ENCODE peak calls at places on chromosomes 6 and 20, in nine cellular contexts. One of them, this sample, is unnamed.
A peak's percentile ranks its signal among the peaks of the same experiment; 100 is the strongest.

GRCh38 chr20:46317685-46318177 is 9.4 kb upstream of the CDH22 start:
- DNase-seq in transverse colon: no peak
- DNase-seq in HepG2: no peak
- DNase-seq in sigmoid colon: no peak
- DNase-seq in ovary: no peak
- DNase-seq in H54: no peak
- DNase-seq in vagina: no peak
- DNase-seq in A549: no peak
- DNase-seq in adrenal gland: no peak
- DNase-seq in this sample: no peak

GRCh38 chr6:41558033-41558807 is 12.0 kb downstream of the FOXP4 start:
- DNase-seq in transverse colon: no peak
- DNase-seq in HepG2: no peak
- DNase-seq in sigmoid colon: no peak
- DNase-seq in ovary: no peak
- DNase-seq in H54: no peak
- DNase-seq in vagina: no peak
- DNase-seq in A549: no peak
- DNase-seq in adrenal gland: no peak
- DNase-seq in this sample: no peak

GRCh38 chr20:3038454-3038853 is 5.0 kb upstream of the GNRH2 start:
- DNase-seq in transverse colon: no peak
- DNase-seq in HepG2: no peak
- DNase-seq in sigmoid colon: peak; percentile 22
- DNase-seq in ovary: no peak
- DNase-seq in H54: no peak
- DNase-seq in vagina: no peak
- DNase-seq in A549: no peak
- DNase-seq in adrenal gland: no peak
- DNase-seq in this sample: no peak

GRCh38 chr6:113930183-113930582 is 40.8 kb downstream of the HDAC2 start:
- DNase-seq in transverse colon: no peak
- DNase-seq in HepG2: no peak
- DNase-seq in sigmoid colon: no peak
- DNase-seq in ovary: no peak
- DNase-seq in H54: no peak
- DNase-seq in vagina: no peak
- DNase-seq in A549: no peak
- DNase-seq in adrenal gland: no peak
- DNase-seq in this sample: no peak

GRCh38 chr20:25273541-25274358 is 25.9 kb downstream of the PYGB start:
- DNase-seq in transverse colon: peak; percentile 14
- DNase-seq in HepG2: no peak
- DNase-seq in sigmoid colon: peak; percentile 86
- DNase-seq in ovary: no peak
- DNase-seq in H54: no peak
- DNase-seq in vagina: no peak
- DNase-seq in A549: no peak
- DNase-seq in adrenal gland: peak; percentile 61
- DNase-seq in this sample: no peak

GRCh38 chr6:5132741-5133140 is 47.6 kb downstream of the PPP1R3G start:
- DNase-seq in transverse colon: peak; percentile 44
- DNase-seq in HepG2: no peak
- DNase-seq in sigmoid colon: peak; percentile 89
- DNase-seq in ovary: peak; percentile 70
- DNase-seq in H54: no peak
- DNase-seq in vagina: peak; percentile 72
- DNase-seq in A549: no peak
- DNase-seq in adrenal gland: peak; percentile 80
- DNase-seq in this sample: peak; percentile 90

GRCh38 chr20:48926267-48926666 is 4.8 kb downstream of the ARFGEF2 start:
- DNase-seq in transverse colon: no peak
- DNase-seq in HepG2: no peak
- DNase-seq in sigmoid colon: no peak
- DNase-seq in ovary: no peak
- DNase-seq in H54: no peak
- DNase-seq in vagina: no peak
- DNase-seq in A549: no peak
- DNase-seq in adrenal gland: no peak
- DNase-seq in this sample: no peak

GRCh38 chr6:40194771-40195170 is 260.5 kb upstream of the MOCS1 start:
- DNase-seq in transverse colon: no peak
- DNase-seq in HepG2: no peak
- DNase-seq in sigmoid colon: no peak
- DNase-seq in ovary: no peak
- DNase-seq in H54: no peak
- DNase-seq in vagina: no peak
- DNase-seq in A549: no peak
- DNase-seq in adrenal gland: no peak
- DNase-seq in this sample: no peak

GRCh38 chr6:72551470-72551869 is 70.4 kb upstream of the KCNQ5 start:
- DNase-seq in transverse colon: no peak
- DNase-seq in HepG2: no peak
- DNase-seq in sigmoid colon: no peak
- DNase-seq in ovary: no peak
- DNase-seq in H54: no peak
- DNase-seq in vagina: no peak
- DNase-seq in A549: no peak
- DNase-seq in adrenal gland: no peak
- DNase-seq in this sample: no peak

GRCh38 chr6:15585936-15586335 is 76.9 kb downstream of the DTNBP1 start:
- DNase-seq in transverse colon: no peak
- DNase-seq in HepG2: no peak
- DNase-seq in sigmoid colon: no peak
- DNase-seq in ovary: no peak
- DNase-seq in H54: no peak
- DNase-seq in vagina: no peak
- DNase-seq in A549: no peak
- DNase-seq in adrenal gland: no peak
- DNase-seq in this sample: no peak

GRCh38 chr6:169863149-169863525 is 111.7 kb downstream of the ERMARD start:
- DNase-seq in transverse colon: no peak
- DNase-seq in HepG2: no peak
- DNase-seq in sigmoid colon: no peak
- DNase-seq in ovary: no peak
- DNase-seq in H54: no peak
- DNase-seq in vagina: peak; percentile 77
- DNase-seq in A549: no peak
- DNase-seq in adrenal gland: no peak
- DNase-seq in this sample: no peak

GRCh38 chr6:7784706-7785105 is 58.8 kb downstream of the BMP6 start:
- DNase-seq in transverse colon: peak; percentile 11
- DNase-seq in HepG2: no peak
- DNase-seq in sigmoid colon: no peak
- DNase-seq in ovary: no peak
- DNase-seq in H54: no peak
- DNase-seq in vagina: no peak
- DNase-seq in A549: no peak
- DNase-seq in adrenal gland: no peak
- DNase-seq in this sample: peak; percentile 34

GRCh38 chr6:151044465-151045441 is 179.3 kb downstream of the MTHFD1L start:
- DNase-seq in transverse colon: peak; percentile 87
- DNase-seq in HepG2: peak; percentile 93
- DNase-seq in sigmoid colon: peak; percentile 91
- DNase-seq in ovary: peak; percentile 80
- DNase-seq in H54: peak; percentile 23
- DNase-seq in vagina: no peak
- DNase-seq in A549: peak; percentile 49
- DNase-seq in adrenal gland: peak; percentile 53
- DNase-seq in this sample: peak; percentile 97

GRCh38 chr20:62475819-62476073 is at the start of gene GATA5:
- DNase-seq in transverse colon: no peak
- DNase-seq in HepG2: no peak
- DNase-seq in sigmoid colon: no peak
- DNase-seq in ovary: no peak
- DNase-seq in H54: no peak
- DNase-seq in vagina: no peak
- DNase-seq in A549: no peak
- DNase-seq in adrenal gland: no peak
- DNase-seq in this sample: no peak

GRCh38 chr6:90409700-90410099 is 113.1 kb upstream of the BACH2 start:
- DNase-seq in transverse colon: no peak
- DNase-seq in HepG2: no peak
- DNase-seq in sigmoid colon: no peak
- DNase-seq in ovary: no peak
- DNase-seq in H54: no peak
- DNase-seq in vagina: no peak
- DNase-seq in A549: no peak
- DNase-seq in adrenal gland: no peak
- DNase-seq in this sample: no peak

GRCh38 chr6:29589423-29590048 is 4.6 kb downstream of the OR2H2 start:
- DNase-seq in transverse colon: peak; percentile 33
- DNase-seq in HepG2: peak; percentile 40
- DNase-seq in sigmoid colon: no peak
- DNase-seq in ovary: no peak
- DNase-seq in H54: peak; percentile 19
- DNase-seq in vagina: no peak
- DNase-seq in A549: peak; percentile 19
- DNase-seq in adrenal gland: peak; percentile 40
- DNase-seq in this sample: peak; percentile 57

GRCh38 chr6:147204060-147204785 is at the start of gene STXBP5:
- DNase-seq in transverse colon: peak; percentile 63
- DNase-seq in HepG2: peak; percentile 22
- DNase-seq in sigmoid colon: peak; percentile 81
- DNase-seq in ovary: peak; percentile 58
- DNase-seq in H54: no peak
- DNase-seq in vagina: no peak
- DNase-seq in A549: no peak
- DNase-seq in adrenal gland: peak; percentile 73
- DNase-seq in this sample: peak; percentile 64
- TF ChIP-seq POLR2A in transverse colon: peak; percentile 60
- TF ChIP-seq POLR2A in HepG2: no peak
- TF ChIP-seq POLR2A in sigmoid colon: no peak
- TF ChIP-seq POLR2A in ovary: no peak
- TF ChIP-seq POLR2A in H54: no peak
- TF ChIP-seq POLR2A in vagina: no peak
- TF ChIP-seq POLR2A in A549: no peak
- TF ChIP-seq POLR2A in adrenal gland: no peak
- TF ChIP-seq POLR2A in this sample: no peak

GRCh38 chr6:32950010-32950409 is 2.9 kb downstream of the HLA-DMA start:
- DNase-seq in transverse colon: no peak
- DNase-seq in HepG2: no peak
- DNase-seq in sigmoid colon: no peak
- DNase-seq in ovary: no peak
- DNase-seq in H54: no peak
- DNase-seq in vagina: no peak
- DNase-seq in A549: no peak
- DNase-seq in adrenal gland: no peak
- DNase-seq in this sample: no peak

GRCh38 chr6:32946893-32947292 is 6.0 kb downstream of the HLA-DMA start:
- DNase-seq in transverse colon: no peak
- DNase-seq in HepG2: no peak
- DNase-seq in sigmoid colon: no peak
- DNase-seq in ovary: no peak
- DNase-seq in H54: no peak
- DNase-seq in vagina: no peak
- DNase-seq in A549: no peak
- DNase-seq in adrenal gland: no peak
- DNase-seq in this sample: no peak

GRCh38 chr6:32945953-32946352 is 5.1 kb upstream of the HLA-DMB start:
- DNase-seq in transverse colon: no peak
- DNase-seq in HepG2: no peak
- DNase-seq in sigmoid colon: no peak
- DNase-seq in ovary: no peak
- DNase-seq in H54: no peak
- DNase-seq in vagina: no peak
- DNase-seq in A549: no peak
- DNase-seq in adrenal gland: no peak
- DNase-seq in this sample: no peak

GRCh38 chr6:32949113-32949512 is 3.8 kb downstream of the HLA-DMA start:
- DNase-seq in transverse colon: no peak
- DNase-seq in HepG2: no peak
- DNase-seq in sigmoid colon: no peak
- DNase-seq in ovary: no peak
- DNase-seq in H54: no peak
- DNase-seq in vagina: no peak
- DNase-seq in A549: no peak
- DNase-seq in adrenal gland: no peak
- DNase-seq in this sample: no peak

GRCh38 chr6:32947552-32948465 is 5.1 kb downstream of the HLA-DMA start:
- DNase-seq in transverse colon: peak; percentile 69
- DNase-seq in HepG2: peak; percentile 58
- DNase-seq in sigmoid colon: no peak
- DNase-seq in ovary: no peak
- DNase-seq in H54: no peak
- DNase-seq in vagina: no peak
- DNase-seq in A549: no peak
- DNase-seq in adrenal gland: no peak
- DNase-seq in this sample: peak; percentile 58
- TF ChIP-seq POLR2A in transverse colon: no peak
- TF ChIP-seq POLR2A in HepG2: no peak
- TF ChIP-seq POLR2A in sigmoid colon: no peak
- TF ChIP-seq POLR2A in ovary: no peak
- TF ChIP-seq POLR2A in H54: no peak
- TF ChIP-seq POLR2A in vagina: no peak
- TF ChIP-seq POLR2A in A549: no peak
- TF ChIP-seq POLR2A in adrenal gland: no peak
- TF ChIP-seq POLR2A in this sample: no peak

DNA sequence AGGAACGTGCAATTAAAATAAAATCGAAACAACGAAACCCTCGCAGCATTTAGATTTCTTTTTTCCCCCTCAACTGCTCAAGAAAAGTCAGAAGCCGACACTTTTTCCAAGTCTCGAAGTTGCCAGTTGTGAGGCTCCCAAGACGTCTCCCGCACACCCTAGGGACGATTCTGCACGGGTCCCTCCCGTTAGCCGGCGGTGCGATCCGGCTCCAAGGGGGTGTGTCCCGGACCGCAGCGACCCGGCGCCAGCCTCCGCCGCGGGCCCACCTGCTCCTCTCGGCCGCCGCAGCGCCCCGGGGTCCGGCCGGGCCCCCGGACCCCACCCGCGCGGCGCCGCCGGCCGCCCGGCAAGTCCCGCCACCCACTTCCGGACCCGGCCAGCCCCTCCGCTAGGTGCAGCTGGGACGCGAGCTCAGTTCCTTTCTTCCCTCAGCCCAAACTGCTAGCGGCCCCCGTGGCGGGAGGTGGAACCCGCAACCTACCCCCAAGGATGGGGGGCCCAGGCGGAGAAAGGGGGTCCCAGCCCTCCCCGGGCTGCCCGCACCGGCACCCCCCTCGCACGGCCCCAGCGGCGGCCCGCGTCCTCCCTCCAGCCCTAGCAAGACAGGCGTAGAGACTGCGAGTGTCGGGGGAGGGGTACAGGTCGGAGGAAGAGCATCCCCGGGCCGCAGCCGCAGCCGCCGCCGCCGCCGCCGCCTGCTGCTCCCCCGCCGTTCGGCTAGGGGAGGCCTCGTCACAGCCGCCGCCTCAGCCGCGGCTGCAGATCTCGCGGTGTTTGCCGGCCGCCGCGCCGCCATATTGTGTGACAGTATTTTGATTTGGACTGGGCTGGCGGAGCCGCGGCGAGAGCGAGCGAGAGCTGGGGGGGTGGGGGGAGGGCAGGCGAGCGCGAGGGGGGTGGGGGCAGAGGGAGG is 514 bp upstream of the TAB2 start:
- DNase-seq in transverse colon: peak; percentile 90
- DNase-seq in HepG2: peak; percentile 89
- DNase-seq in sigmoid colon: peak; percentile 95
- DNase-seq in ovary: peak; percentile 92
- DNase-seq in H54: peak; percentile 59
- DNase-seq in vagina: no peak
- DNase-seq in A549: peak; percentile 36
- DNase-seq in adrenal gland: peak; percentile 92
- DNase-seq in this sample: peak; percentile 90
- TF ChIP-seq POLR2A in transverse colon: peak; percentile 83
- TF ChIP-seq POLR2A in HepG2: peak; percentile 78
- TF ChIP-seq POLR2A in sigmoid colon: peak; percentile 60
- TF ChIP-seq POLR2A in ovary: peak; percentile 82
- TF ChIP-seq POLR2A in H54: peak; percentile 77
- TF ChIP-seq POLR2A in vagina: peak; percentile 50
- TF ChIP-seq POLR2A in A549: peak; percentile 55
- TF ChIP-seq POLR2A in adrenal gland: peak; percentile 81
- TF ChIP-seq POLR2A in this sample: no peak

GRCh38 chr6:125956506-125957390 is at the start of gene HINT3:
- DNase-seq in transverse colon: peak; percentile 99
- DNase-seq in HepG2: peak; percentile 94
- DNase-seq in sigmoid colon: peak; percentile 98
- DNase-seq in ovary: peak; percentile 99
- DNase-seq in H54: peak; percentile 64
- DNase-seq in vagina: no peak
- DNase-seq in A549: peak; percentile 78
- DNase-seq in adrenal gland: peak; percentile 98
- DNase-seq in this sample: peak; percentile 97
- TF ChIP-seq POLR2A in transverse colon: peak; percentile 57
- TF ChIP-seq POLR2A in HepG2: peak; percentile 63
- TF ChIP-seq POLR2A in sigmoid colon: peak; percentile 49
- TF ChIP-seq POLR2A in ovary: peak; percentile 38
- TF ChIP-seq POLR2A in H54: peak; percentile 38
- TF ChIP-seq POLR2A in vagina: peak; percentile 15
- TF ChIP-seq POLR2A in A549: no peak
- TF ChIP-seq POLR2A in adrenal gland: peak; percentile 58
- TF ChIP-seq POLR2A in this sample: peak; percentile 52